ENCODE peak calls at places on chromosome 6, in seven cellular contexts. One of them, this sample, is unnamed.
A peak's percentile ranks its signal among the peaks of the same experiment; 100 is the strongest.

GRCh38 chr6:136959471-136959891 is 37.4 kb downstream of the SLC35D3 start:
- DNase-seq in NCI-H2081: peak; percentile 96
- DNase-seq in activated CD4-positive, CD25-positive, alpha-beta regulatory T cell: no peak
- DNase-seq in AML-193: no peak
- DNase-seq in neural progenitor cell: peak; percentile 21
- DNase-seq in HCT116: no peak
- DNase-seq in CMK: no peak
- DNase-seq in this sample: no peak

GRCh38 chr6:136326038-136326561 is 36.5 kb upstream of the BCLAF1 start:
- DNase-seq in NCI-H2081: peak; percentile 63
- DNase-seq in activated CD4-positive, CD25-positive, alpha-beta regulatory T cell: no peak
- DNase-seq in AML-193: no peak
- DNase-seq in neural progenitor cell: no peak
- DNase-seq in HCT116: no peak
- DNase-seq in CMK: no peak
- DNase-seq in this sample: no peak

GRCh38 chr6:147782302-147782701 is 273.8 kb downstream of the SAMD5 start:
- DNase-seq in NCI-H2081: peak; percentile 29
- DNase-seq in activated CD4-positive, CD25-positive, alpha-beta regulatory T cell: no peak
- DNase-seq in AML-193: no peak
- DNase-seq in neural progenitor cell: peak; percentile 39
- DNase-seq in HCT116: no peak
- DNase-seq in CMK: no peak
- DNase-seq in this sample: no peak

GRCh38 chr6:137033828-137034227 is 10.9 kb downstream of the IL20RA start:
- DNase-seq in NCI-H2081: no peak
- DNase-seq in activated CD4-positive, CD25-positive, alpha-beta regulatory T cell: no peak
- DNase-seq in AML-193: peak; percentile 60
- DNase-seq in neural progenitor cell: no peak
- DNase-seq in HCT116: no peak
- DNase-seq in CMK: peak; percentile 59
- DNase-seq in this sample: no peak

GRCh38 chr6:80001337-80001736 is 3.1 kb upstream of the TTK start:
- DNase-seq in NCI-H2081: no peak
- DNase-seq in activated CD4-positive, CD25-positive, alpha-beta regulatory T cell: no peak
- DNase-seq in AML-193: no peak
- DNase-seq in neural progenitor cell: no peak
- DNase-seq in HCT116: no peak
- DNase-seq in CMK: no peak
- DNase-seq in this sample: no peak

GRCh38 chr6:54426995-54427394 is 118.8 kb downstream of the TINAG start:
- DNase-seq in NCI-H2081: no peak
- DNase-seq in activated CD4-positive, CD25-positive, alpha-beta regulatory T cell: no peak
- DNase-seq in AML-193: no peak
- DNase-seq in neural progenitor cell: no peak
- DNase-seq in HCT116: no peak
- DNase-seq in CMK: no peak
- DNase-seq in this sample: no peak

GRCh38 chr6:280775-281468 is 11.4 kb upstream of the DUSP22 start:
- DNase-seq in NCI-H2081: no peak
- DNase-seq in activated CD4-positive, CD25-positive, alpha-beta regulatory T cell: no peak
- DNase-seq in AML-193: no peak
- DNase-seq in neural progenitor cell: no peak
- DNase-seq in HCT116: no peak
- DNase-seq in CMK: no peak
- DNase-seq in this sample: no peak

GRCh38 chr6:170435766-170436165 is 117.3 kb downstream of the PSMB1 start:
- DNase-seq in NCI-H2081: no peak
- DNase-seq in activated CD4-positive, CD25-positive, alpha-beta regulatory T cell: no peak
- DNase-seq in AML-193: no peak
- DNase-seq in neural progenitor cell: no peak
- DNase-seq in HCT116: no peak
- DNase-seq in CMK: no peak
- DNase-seq in this sample: no peak

GRCh38 chr6:28496099-28496779 is 19.4 kb downstream of the GPX6 start:
- DNase-seq in NCI-H2081: no peak
- DNase-seq in activated CD4-positive, CD25-positive, alpha-beta regulatory T cell: no peak
- DNase-seq in AML-193: no peak
- DNase-seq in neural progenitor cell: no peak
- DNase-seq in HCT116: peak; percentile 8
- DNase-seq in CMK: no peak
- DNase-seq in this sample: no peak

GRCh38 chr6:117493470-117493869 is 11.0 kb downstream of the DCBLD1 start:
- DNase-seq in NCI-H2081: no peak
- DNase-seq in activated CD4-positive, CD25-positive, alpha-beta regulatory T cell: no peak
- DNase-seq in AML-193: no peak
- DNase-seq in neural progenitor cell: no peak
- DNase-seq in HCT116: no peak
- DNase-seq in CMK: no peak
- DNase-seq in this sample: no peak

GRCh38 chr6:41675176-41675767 is 37.0 kb downstream of the MDFI start:
- DNase-seq in NCI-H2081: no peak
- DNase-seq in activated CD4-positive, CD25-positive, alpha-beta regulatory T cell: no peak
- DNase-seq in AML-193: no peak
- DNase-seq in neural progenitor cell: no peak
- DNase-seq in HCT116: no peak
- DNase-seq in CMK: no peak
- DNase-seq in this sample: no peak

GRCh38 chr6:105879902-105880547 is 206.1 kb upstream of the PRDM1 start:
- DNase-seq in NCI-H2081: no peak
- DNase-seq in activated CD4-positive, CD25-positive, alpha-beta regulatory T cell: no peak
- DNase-seq in AML-193: peak; percentile 94
- DNase-seq in neural progenitor cell: no peak
- DNase-seq in HCT116: no peak
- DNase-seq in CMK: no peak
- DNase-seq in this sample: no peak

GRCh38 chr6:56540950-56541600 is 101.6 kb downstream of the DST start:
- DNase-seq in NCI-H2081: peak; percentile 45
- DNase-seq in activated CD4-positive, CD25-positive, alpha-beta regulatory T cell: no peak
- DNase-seq in AML-193: peak; percentile 19
- DNase-seq in neural progenitor cell: no peak
- DNase-seq in HCT116: no peak
- DNase-seq in CMK: no peak
- DNase-seq in this sample: no peak

GRCh38 chr6:20789162-20789561 is 254.9 kb downstream of the CDKAL1 start:
- DNase-seq in NCI-H2081: peak; percentile 65
- DNase-seq in activated CD4-positive, CD25-positive, alpha-beta regulatory T cell: no peak
- DNase-seq in AML-193: no peak
- DNase-seq in neural progenitor cell: no peak
- DNase-seq in HCT116: no peak
- DNase-seq in CMK: no peak
- DNase-seq in this sample: no peak

GRCh38 chr6:13992417-13993055 is 67.8 kb downstream of the RNF182 start:
- DNase-seq in NCI-H2081: no peak
- DNase-seq in activated CD4-positive, CD25-positive, alpha-beta regulatory T cell: no peak
- DNase-seq in AML-193: no peak
- DNase-seq in neural progenitor cell: no peak
- DNase-seq in HCT116: peak; percentile 41
- DNase-seq in CMK: no peak
- DNase-seq in this sample: peak; percentile 41

GRCh38 chr6:46323312-46323965 is 152.7 kb upstream of the ENPP5 start:
- DNase-seq in NCI-H2081: no peak
- DNase-seq in activated CD4-positive, CD25-positive, alpha-beta regulatory T cell: no peak
- DNase-seq in AML-193: no peak
- DNase-seq in neural progenitor cell: no peak
- DNase-seq in HCT116: no peak
- DNase-seq in CMK: no peak
- DNase-seq in this sample: no peak